ENCODE peak calls at places on chromosome 7, in six cellular contexts. O is astrocyte, H is PC-9, F is upper lobe of right lung, Y is suprapubic skin, I is neural progenitor cell. U is an unnamed sample.
A peak's percentile ranks its signal among the peaks of the same experiment; 100 is the strongest.

GRCh38 chr7:136585954-136586670 is 282.3 kb upstream of the CHRM2 start:
- DNase-seq in F (no peak), H (no peak), Y (no peak), O (no peak), I (no peak), U (no peak)

GRCh38 chr7:124085168-124085567 is 52.3 kb upstream of the TMEM229A start:
- DNase-seq in I (no peak), F (no peak), Y (no peak), O (no peak), H (no peak), U (no peak)

GRCh38 chr7:44521347-44522095 is 19.6 kb downstream of the NPC1L1 start:
- DNase-seq in F (no peak), I (no peak), H (no peak), O (no peak), Y (no peak), U (no peak)

GRCh38 chr7:84100866-84101265 is 93.7 kb downstream of the SEMA3A start:
- DNase-seq in F (no peak), O (no peak), H (no peak), I (no peak), Y (no peak), U (peak; percentile 22)

GRCh38 chr7:6385909-6386560 is 61.7 kb downstream of the DAGLB start:
- DNase-seq in I (no peak), F (no peak), H (no peak), Y (no peak), O (no peak), U (no peak)

GRCh38 chr7:72544486-72544885 is 132.3 kb upstream of the CALN1 start:
- DNase-seq in H (no peak), F (no peak), O (no peak), Y (no peak), I (no peak), U (no peak)

GRCh38 chr7:156592124-156592884 is 48.3 kb upstream of the RNF32 start:
- DNase-seq in I (no peak), H (no peak), Y (no peak), F (no peak), O (no peak), U (no peak)

GRCh38 chr7:138186951-138187351 is 110.7 kb downstream of the AKR1D1 start:
- DNase-seq in H (peak; percentile 21), F (no peak), O (peak; percentile 87), I (peak; percentile 84), Y (no peak), U (peak; percentile 55)

GRCh38 chr7:116280803-116281202 is 70.5 kb downstream of the TES start:
- DNase-seq in Y (no peak), O (no peak), H (no peak), F (no peak), I (no peak), U (no peak)

GRCh38 chr7:131225619-131226101 is 102.0 kb upstream of the MKLN1 start:
- DNase-seq in H (peak; percentile 57), I (no peak), O (peak; percentile 51), Y (no peak), F (peak; percentile 74), U (no peak)

GRCh38 chr7:422191-422885 is 97.3 kb downstream of the PDGFA start:
- DNase-seq in I (no peak), H (no peak), F (no peak), Y (no peak), O (no peak), U (no peak)

GRCh38 chr7:67309764-67310548 is 313.3 kb downstream of the TYW1 start:
- DNase-seq in O (no peak), Y (no peak), F (no peak), H (no peak), I (no peak), U (no peak)

GRCh38 chr7:99531354-99531765 is 20.6 kb downstream of the FAM200A start:
- DNase-seq in I (no peak), H (no peak), Y (no peak), F (no peak), O (peak; percentile 9), U (peak; percentile 18)

GRCh38 chr7:43693687-43694398 is 35.5 kb downstream of the COA1 start:
- DNase-seq in F (no peak), H (no peak), O (peak; percentile 88), I (no peak), Y (no peak), U (peak; percentile 79)

GRCh38 chr7:150442811-150443210 is 7.6 kb upstream of the GIMAP8 start:
- DNase-seq in H (no peak), I (no peak), F (no peak), Y (no peak), O (no peak), U (no peak)

GRCh38 chr7:43686991-43687390 is 42.3 kb downstream of the COA1 start:
- DNase-seq in H (no peak), Y (no peak), I (no peak), O (peak; percentile 45), F (no peak), U (no peak)

GRCh38 chr7:65907501-65908198 is 34.8 kb downstream of the VKORC1L1 start:
- DNase-seq in I (no peak), O (no peak), F (no peak), H (no peak), Y (no peak), U (no peak)

GRCh38 chr7:19107392-19108147 is 9.9 kb downstream of the TWIST1 start:
- DNase-seq in Y (peak; percentile 87), O (peak; percentile 59), H (no peak), F (no peak), I (peak; percentile 66), U (peak; percentile 62)

GRCh38 chr7:73968511-73968910 is 59.5 kb upstream of the ELN start:
- DNase-seq in I (no peak), F (no peak), H (no peak), O (no peak), Y (no peak), U (no peak)

GRCh38 chr7:87435546-87435945 is 39.9 kb downstream of the ABCB4 start:
- DNase-seq in O (peak; percentile 77), I (no peak), H (peak; percentile 10), Y (no peak), F (no peak), U (no peak)

GRCh38 chr7:23062452-23062851 is 43.1 kb upstream of the KLHL7 start:
- DNase-seq in O (peak; percentile 81), F (no peak), H (no peak), Y (no peak), I (no peak), U (no peak)

GRCh38 chr7:880450-880849 is 4.1 kb downstream of the GET4 start:
- DNase-seq in O (no peak), I (no peak), H (no peak), Y (no peak), F (no peak), U (no peak)

DNA sequence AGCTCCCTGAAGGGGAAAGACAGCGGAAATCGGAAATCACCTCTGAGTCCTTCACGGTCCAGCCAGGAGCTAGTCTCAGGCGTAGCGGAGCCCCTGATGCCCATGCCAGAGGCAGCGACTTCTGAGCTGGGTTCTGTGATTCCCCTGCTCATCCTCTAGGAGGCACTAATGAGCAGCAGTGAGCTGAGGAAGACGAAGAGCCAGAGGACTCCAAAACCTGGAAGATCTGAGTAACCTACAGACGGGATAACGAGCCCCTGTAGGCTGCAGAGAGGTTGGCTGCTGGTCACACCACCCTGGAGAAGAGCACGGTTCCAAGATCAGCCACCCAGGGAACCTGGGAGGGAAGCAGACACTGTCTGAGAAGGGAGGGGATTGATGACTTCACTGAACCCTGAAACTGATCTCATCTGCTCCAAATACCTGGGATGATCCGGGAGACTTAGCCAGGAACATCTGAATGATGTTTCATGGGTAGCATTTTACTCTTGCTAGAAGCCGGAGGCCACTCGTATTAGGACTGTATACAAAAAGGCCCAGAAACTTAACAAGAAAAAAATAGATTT is 304.1 kb downstream of the PAXIP1 start:
- DNase-seq in O (no peak), Y (no peak), H (no peak), I (peak; percentile 65), F (no peak), U (no peak)
- TF ChIP-seq CTCF in O (peak; percentile 20), Y (no peak), H (peak; percentile 64), I (peak; percentile 72), F (peak; percentile 30), U (no peak)

DNA sequence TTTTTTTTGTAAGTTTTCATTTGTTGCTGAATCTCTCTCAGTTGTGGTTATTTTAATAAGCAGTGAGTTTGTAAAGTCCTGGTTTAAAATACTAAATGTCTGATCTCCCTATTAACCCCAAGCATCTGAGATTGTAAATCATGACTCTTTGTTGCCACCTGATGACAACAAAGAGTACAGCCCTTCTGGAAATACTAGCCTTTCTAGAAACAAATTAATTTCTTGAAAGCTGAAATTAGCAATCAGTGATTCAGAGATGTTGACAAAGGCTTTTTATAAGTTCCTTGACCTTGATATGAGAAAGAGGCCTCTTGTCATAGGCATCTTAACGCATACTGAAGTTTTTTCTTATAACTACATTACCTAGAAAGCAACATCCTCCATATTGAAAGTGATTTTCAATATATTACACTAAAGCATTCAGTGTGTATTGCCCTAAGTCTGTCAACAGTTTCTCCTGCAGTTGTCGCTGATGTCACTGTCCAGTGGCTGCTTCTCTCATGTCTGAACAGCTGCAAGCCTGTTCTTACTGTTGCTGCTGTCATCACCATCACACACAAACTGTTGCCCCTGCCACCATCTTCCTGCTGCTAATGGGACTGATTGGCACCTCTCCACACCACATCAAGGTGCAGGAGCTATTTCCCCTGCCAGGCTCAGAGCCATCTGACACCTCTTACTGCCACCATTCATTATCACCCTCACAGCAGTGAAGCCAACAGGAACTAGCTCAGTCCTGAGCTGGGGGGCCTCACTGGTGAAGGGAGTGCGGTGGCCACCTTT is 95.1 kb upstream of the LRGUK start:
- DNase-seq in I (no peak), H (no peak), F (no peak), Y (no peak), O (no peak), U (no peak)
- TF ChIP-seq CTCF in I (peak; percentile 19), H (peak; percentile 47), F (no peak), Y (no peak), O (peak; percentile 4), U (peak; percentile 50)

DNA sequence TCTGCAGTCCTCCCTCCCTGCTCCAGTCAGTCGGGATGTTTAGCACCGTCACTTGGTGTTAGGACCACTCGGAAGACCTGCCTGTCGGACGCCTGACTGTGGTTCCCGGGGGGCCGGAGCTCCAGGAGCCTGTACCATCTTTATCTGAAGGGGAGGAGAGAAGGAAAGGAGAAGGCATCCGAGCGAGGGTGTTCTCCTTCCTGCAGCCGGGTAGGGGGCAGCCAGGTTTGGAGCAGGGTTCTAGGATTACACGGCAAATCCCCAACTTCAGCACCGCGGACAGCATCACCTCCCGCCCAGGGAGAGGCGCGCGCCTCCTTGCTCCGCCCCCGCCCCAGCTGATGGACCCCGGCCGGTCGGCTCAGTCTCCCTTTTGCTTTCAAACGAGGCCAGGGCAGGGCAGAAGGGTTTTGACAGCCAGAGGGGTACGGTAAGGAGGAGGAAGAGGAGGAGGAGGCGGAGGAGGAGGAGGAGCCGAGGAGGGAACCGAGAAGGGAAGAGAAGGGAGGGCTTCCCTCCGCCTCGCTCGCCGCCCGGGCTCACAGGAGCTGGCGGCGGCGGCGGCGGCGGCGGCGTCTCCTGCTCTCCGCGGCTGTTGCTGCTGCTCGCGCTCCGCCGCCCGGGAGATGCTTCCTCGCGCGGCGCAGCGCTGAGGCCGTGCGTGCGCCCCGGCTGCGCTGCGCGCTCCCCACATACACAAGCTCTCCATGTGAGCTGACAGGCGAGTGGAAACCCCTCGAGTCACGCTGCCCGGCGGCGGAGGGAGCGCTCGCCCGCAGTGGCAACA is 743 bp upstream of the CNTNAP2 start:
- DNase-seq in H (no peak), Y (no peak), I (peak; percentile 96), F (peak; percentile 68), O (peak; percentile 32), U (no peak)
- TF ChIP-seq CTCF in H (no peak), Y (no peak), I (peak; percentile 45), F (no peak), O (no peak), U (no peak)

DNA sequence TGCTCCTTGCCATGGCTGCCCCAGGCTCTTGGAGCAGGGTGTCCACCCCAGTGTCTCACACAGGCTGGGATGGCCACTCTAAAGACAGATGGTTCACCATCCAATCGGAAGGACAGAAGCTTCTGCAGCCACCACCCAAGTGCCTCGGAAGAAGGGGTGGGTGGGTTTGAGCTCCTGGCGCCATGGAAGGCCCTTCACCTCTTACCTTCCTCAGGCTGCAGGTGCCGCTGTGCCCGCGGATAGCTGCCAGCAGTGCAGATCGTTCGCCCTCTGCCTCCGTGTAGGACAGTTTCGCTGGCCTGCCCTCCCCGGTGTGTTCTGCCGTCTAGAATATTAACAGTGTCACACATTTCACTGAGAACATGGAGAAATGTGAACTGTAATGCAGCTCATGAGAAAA is 243.6 kb upstream of the GRB10 start:
- DNase-seq in I (no peak), O (no peak), Y (peak; percentile 37), F (peak; percentile 45), H (no peak), U (no peak)
- TF ChIP-seq CTCF in I (no peak), O (no peak), Y (no peak), F (no peak), H (no peak), U (no peak)

U was measured in HFFc6.